ENCODE peak calls at places on chromosomes 2 and 18, in six cellular contexts. One of them, this sample, is unnamed.

GRCh38 chr2:16656784-16657391 is 8.7 kb downstream of the CYRIA start:
- DNase-seq in SK-N-SH: no peak
- DNase-seq in PC-3: no peak
- DNase-seq in right lobe of liver: peak; percentile 34
- DNase-seq in fibroblast of mammary gland: peak; percentile 36
- DNase-seq in astrocyte of the cerebellum: no peak
- DNase-seq in this sample: no peak

GRCh38 chr2:8457620-8458255 is 224.1 kb upstream of the ID2 start:
- DNase-seq in SK-N-SH: no peak
- DNase-seq in right lobe of liver: no peak
- DNase-seq in fibroblast of mammary gland: no peak
- DNase-seq in astrocyte of the cerebellum: no peak
- DNase-seq in PC-3: no peak
- DNase-seq in this sample: no peak

GRCh38 chr2:230942920-230943896 is 18.2 kb upstream of the GPR55 start:
- DNase-seq in astrocyte of the cerebellum: no peak
- DNase-seq in right lobe of liver: no peak
- DNase-seq in SK-N-SH: no peak
- DNase-seq in PC-3: no peak
- DNase-seq in fibroblast of mammary gland: peak; percentile 11
- DNase-seq in this sample: peak; percentile 24

GRCh38 chr18:75346671-75347070 is 80.8 kb downstream of the SMIM21 start:
- DNase-seq in PC-3: no peak
- DNase-seq in fibroblast of mammary gland: no peak
- DNase-seq in right lobe of liver: no peak
- DNase-seq in astrocyte of the cerebellum: no peak
- DNase-seq in SK-N-SH: no peak
- DNase-seq in this sample: no peak

GRCh38 chr18:7728297-7728696 is 161.2 kb downstream of the PTPRM start:
- DNase-seq in astrocyte of the cerebellum: no peak
- DNase-seq in right lobe of liver: no peak
- DNase-seq in SK-N-SH: no peak
- DNase-seq in fibroblast of mammary gland: no peak
- DNase-seq in PC-3: no peak
- DNase-seq in this sample: no peak

GRCh38 chr2:54680397-54681032 is 42.9 kb upstream of the EML6 start:
- DNase-seq in SK-N-SH: no peak
- DNase-seq in right lobe of liver: no peak
- DNase-seq in astrocyte of the cerebellum: peak; percentile 55
- DNase-seq in fibroblast of mammary gland: peak; percentile 37
- DNase-seq in PC-3: peak; percentile 46
- DNase-seq in this sample: peak; percentile 60

GRCh38 chr2:26914286-26914962 is 56.0 kb upstream of the MAPRE3 start:
- DNase-seq in right lobe of liver: no peak
- DNase-seq in SK-N-SH: no peak
- DNase-seq in PC-3: no peak
- DNase-seq in fibroblast of mammary gland: no peak
- DNase-seq in astrocyte of the cerebellum: no peak
- DNase-seq in this sample: no peak

GRCh38 chr2:120773186-120773800 is 37.6 kb downstream of the GLI2 start:
- DNase-seq in fibroblast of mammary gland: no peak
- DNase-seq in right lobe of liver: no peak
- DNase-seq in SK-N-SH: no peak
- DNase-seq in PC-3: no peak
- DNase-seq in astrocyte of the cerebellum: no peak
- DNase-seq in this sample: no peak

GRCh38 chr2:204667990-204668389 is 122.7 kb downstream of the PARD3B start:
- DNase-seq in right lobe of liver: no peak
- DNase-seq in PC-3: no peak
- DNase-seq in astrocyte of the cerebellum: no peak
- DNase-seq in fibroblast of mammary gland: no peak
- DNase-seq in SK-N-SH: no peak
- DNase-seq in this sample: no peak

GRCh38 chr2:25903216-25903776 is 25.0 kb upstream of the ASXL2 start:
- DNase-seq in SK-N-SH: peak; percentile 37
- DNase-seq in PC-3: no peak
- DNase-seq in astrocyte of the cerebellum: no peak
- DNase-seq in fibroblast of mammary gland: no peak
- DNase-seq in right lobe of liver: no peak
- DNase-seq in this sample: no peak

GRCh38 chr2:56009758-56010534 is 86.4 kb upstream of the EFEMP1 start:
- DNase-seq in SK-N-SH: peak; percentile 24
- DNase-seq in fibroblast of mammary gland: peak; percentile 66
- DNase-seq in PC-3: peak; percentile 72
- DNase-seq in right lobe of liver: no peak
- DNase-seq in astrocyte of the cerebellum: peak; percentile 50
- DNase-seq in this sample: peak; percentile 64

GRCh38 chr2:236575501-236575900 is 5.9 kb downstream of the ACKR3 start:
- DNase-seq in right lobe of liver: no peak
- DNase-seq in astrocyte of the cerebellum: no peak
- DNase-seq in SK-N-SH: no peak
- DNase-seq in fibroblast of mammary gland: no peak
- DNase-seq in PC-3: no peak
- DNase-seq in this sample: no peak

GRCh38 chr2:15391771-15392170 is 169.4 kb downstream of the NBAS start:
- DNase-seq in PC-3: no peak
- DNase-seq in astrocyte of the cerebellum: no peak
- DNase-seq in SK-N-SH: no peak
- DNase-seq in right lobe of liver: no peak
- DNase-seq in fibroblast of mammary gland: no peak
- DNase-seq in this sample: no peak

GRCh38 chr2:42840141-42840540 is 47.8 kb upstream of the HAAO start:
- DNase-seq in PC-3: no peak
- DNase-seq in astrocyte of the cerebellum: no peak
- DNase-seq in SK-N-SH: no peak
- DNase-seq in right lobe of liver: no peak
- DNase-seq in fibroblast of mammary gland: peak; percentile 59
- DNase-seq in this sample: no peak

GRCh38 chr2:10036095-10036879 is 7.1 kb upstream of the KLF11 start:
- DNase-seq in SK-N-SH: peak; percentile 87
- DNase-seq in right lobe of liver: peak; percentile 89
- DNase-seq in fibroblast of mammary gland: peak; percentile 66
- DNase-seq in PC-3: peak; percentile 79
- DNase-seq in astrocyte of the cerebellum: peak; percentile 19
- DNase-seq in this sample: peak; percentile 59

GRCh38 chr2:240162032-240162431 is 21.6 kb upstream of the OTOS start:
- DNase-seq in fibroblast of mammary gland: no peak
- DNase-seq in astrocyte of the cerebellum: no peak
- DNase-seq in PC-3: no peak
- DNase-seq in right lobe of liver: no peak
- DNase-seq in SK-N-SH: no peak
- DNase-seq in this sample: no peak

GRCh38 chr2:224278531-224278930 is 123.4 kb downstream of the FAM124B start:
- DNase-seq in SK-N-SH: no peak
- DNase-seq in fibroblast of mammary gland: peak; percentile 38
- DNase-seq in astrocyte of the cerebellum: no peak
- DNase-seq in PC-3: no peak
- DNase-seq in right lobe of liver: no peak
- DNase-seq in this sample: peak; percentile 23

GRCh38 chr2:213022987-213023386 is 128.4 kb downstream of the IKZF2 start:
- DNase-seq in astrocyte of the cerebellum: no peak
- DNase-seq in PC-3: no peak
- DNase-seq in fibroblast of mammary gland: no peak
- DNase-seq in SK-N-SH: no peak
- DNase-seq in right lobe of liver: no peak
- DNase-seq in this sample: no peak

GRCh38 chr2:228102949-228103348 is 78.5 kb downstream of the SPHKAP start:
- DNase-seq in SK-N-SH: no peak
- DNase-seq in right lobe of liver: no peak
- DNase-seq in fibroblast of mammary gland: no peak
- DNase-seq in astrocyte of the cerebellum: no peak
- DNase-seq in PC-3: peak; percentile 53
- DNase-seq in this sample: no peak

GRCh38 chr2:222835142-222835822 is 25.6 kb upstream of the ACSL3 start:
- DNase-seq in fibroblast of mammary gland: no peak
- DNase-seq in SK-N-SH: no peak
- DNase-seq in astrocyte of the cerebellum: no peak
- DNase-seq in PC-3: peak; percentile 72
- DNase-seq in right lobe of liver: no peak
- DNase-seq in this sample: no peak

GRCh38 chr2:237773826-237774225 is 24.8 kb upstream of the RBM44 start:
- DNase-seq in fibroblast of mammary gland: no peak
- DNase-seq in PC-3: no peak
- DNase-seq in right lobe of liver: no peak
- DNase-seq in astrocyte of the cerebellum: no peak
- DNase-seq in SK-N-SH: no peak
- DNase-seq in this sample: no peak

GRCh38 chr2:161370981-161371380 is 45.1 kb upstream of the TBR1 start:
- DNase-seq in right lobe of liver: no peak
- DNase-seq in fibroblast of mammary gland: no peak
- DNase-seq in SK-N-SH: no peak
- DNase-seq in astrocyte of the cerebellum: no peak
- DNase-seq in PC-3: no peak
- DNase-seq in this sample: no peak

GRCh38 chr2:60862642-60863041 is 18.7 kb upstream of the REL start:
- DNase-seq in right lobe of liver: no peak
- DNase-seq in fibroblast of mammary gland: no peak
- DNase-seq in SK-N-SH: no peak
- DNase-seq in PC-3: no peak
- DNase-seq in astrocyte of the cerebellum: no peak
- DNase-seq in this sample: no peak

GRCh38 chr2:65142515-65142914 is 12.6 kb upstream of the RAB1A start:
- DNase-seq in fibroblast of mammary gland: peak; percentile 14
- DNase-seq in SK-N-SH: no peak
- DNase-seq in astrocyte of the cerebellum: no peak
- DNase-seq in PC-3: peak; percentile 55
- DNase-seq in right lobe of liver: peak; percentile 21
- DNase-seq in this sample: no peak
- TF ChIP-seq CTCF in fibroblast of mammary gland: peak; percentile 16
- TF ChIP-seq CTCF in SK-N-SH: no peak
- TF ChIP-seq CTCF in astrocyte of the cerebellum: peak; percentile 12
- TF ChIP-seq CTCF in PC-3: peak; percentile 59
- TF ChIP-seq CTCF in right lobe of liver: peak; percentile 42
- TF ChIP-seq CTCF in this sample: no peak

GRCh38 chr2:19988600-19988999 is 1.3 kb downstream of the WDR35 start:
- DNase-seq in right lobe of liver: no peak
- DNase-seq in fibroblast of mammary gland: peak; percentile 38
- DNase-seq in SK-N-SH: no peak
- DNase-seq in PC-3: peak; percentile 40
- DNase-seq in astrocyte of the cerebellum: no peak
- DNase-seq in this sample: no peak
- H3K4me3 ChIP-seq in right lobe of liver: no peak overlapping the region
- H3K4me3 ChIP-seq in fibroblast of mammary gland: peak overlapping the region; percentile 92
- H3K4me3 ChIP-seq in SK-N-SH: peak overlapping the region; percentile 84
- H3K4me3 ChIP-seq in PC-3: peak overlapping the region; percentile 85
- H3K4me3 ChIP-seq in astrocyte of the cerebellum: peak overlapping the region; percentile 79
- H3K4me3 ChIP-seq in this sample: peak overlapping the region; percentile 95

GRCh38 chr2:132542953-132543569 is 126.5 kb downstream of the GPR39 start:
- DNase-seq in PC-3: no peak
- DNase-seq in right lobe of liver: no peak
- DNase-seq in astrocyte of the cerebellum: no peak
- DNase-seq in SK-N-SH: no peak
- DNase-seq in fibroblast of mammary gland: no peak
- DNase-seq in this sample: no peak

GRCh38 chr2:132550285-132550684 is 119.7 kb downstream of the LYPD1 start:
- DNase-seq in fibroblast of mammary gland: no peak
- DNase-seq in SK-N-SH: no peak
- DNase-seq in astrocyte of the cerebellum: no peak
- DNase-seq in right lobe of liver: no peak
- DNase-seq in PC-3: no peak
- DNase-seq in this sample: peak; percentile 3

GRCh38 chr2:132544045-132544630 is 125.9 kb downstream of the LYPD1 start:
- DNase-seq in right lobe of liver: no peak
- DNase-seq in fibroblast of mammary gland: no peak
- DNase-seq in astrocyte of the cerebellum: no peak
- DNase-seq in SK-N-SH: no peak
- DNase-seq in PC-3: no peak
- DNase-seq in this sample: no peak

GRCh38 chr2:132550945-132551344 is 119.1 kb downstream of the LYPD1 start:
- DNase-seq in right lobe of liver: no peak
- DNase-seq in fibroblast of mammary gland: peak; percentile 2
- DNase-seq in PC-3: no peak
- DNase-seq in astrocyte of the cerebellum: no peak
- DNase-seq in SK-N-SH: no peak
- DNase-seq in this sample: peak; percentile 25

DNA sequence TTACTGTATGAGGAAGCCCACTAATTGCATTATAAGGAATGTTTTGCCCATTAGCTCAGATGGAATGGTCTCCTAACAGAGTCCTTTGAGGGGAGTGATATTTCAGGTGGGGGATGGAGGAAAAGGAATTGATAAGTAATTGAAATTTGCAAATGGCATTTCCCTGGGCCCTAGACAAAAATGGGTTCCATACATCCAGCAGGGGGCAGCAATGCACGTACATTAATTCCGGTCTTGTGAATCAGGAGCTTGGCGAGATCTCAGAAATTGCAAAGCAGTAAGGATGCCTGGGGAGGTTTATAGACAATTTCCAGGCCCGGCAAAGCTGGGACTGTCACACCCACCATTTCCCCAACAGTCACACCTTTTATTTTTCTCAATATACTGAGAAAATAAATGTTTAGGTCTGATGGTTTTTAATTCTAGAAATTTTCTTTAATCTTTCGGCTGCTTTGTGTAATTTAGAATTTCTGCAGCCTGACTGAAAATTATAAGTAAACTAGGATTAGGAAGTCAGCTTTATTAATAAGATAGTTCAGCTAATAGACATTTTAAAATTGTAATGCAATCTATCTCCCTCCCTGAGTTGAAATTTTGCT is 122.8 kb downstream of the LYPD1 start:
- DNase-seq in astrocyte of the cerebellum: peak; percentile 75
- DNase-seq in fibroblast of mammary gland: peak; percentile 73
- DNase-seq in right lobe of liver: peak; percentile 54
- DNase-seq in SK-N-SH: peak; percentile 64
- DNase-seq in PC-3: peak; percentile 82
- DNase-seq in this sample: peak; percentile 82
- TF ChIP-seq CTCF in astrocyte of the cerebellum: peak; percentile 70
- TF ChIP-seq CTCF in fibroblast of mammary gland: peak; percentile 65
- TF ChIP-seq CTCF in right lobe of liver: peak; percentile 73
- TF ChIP-seq CTCF in SK-N-SH: peak; percentile 79
- TF ChIP-seq CTCF in PC-3: peak; percentile 85
- TF ChIP-seq CTCF in this sample: peak; percentile 65

DNA sequence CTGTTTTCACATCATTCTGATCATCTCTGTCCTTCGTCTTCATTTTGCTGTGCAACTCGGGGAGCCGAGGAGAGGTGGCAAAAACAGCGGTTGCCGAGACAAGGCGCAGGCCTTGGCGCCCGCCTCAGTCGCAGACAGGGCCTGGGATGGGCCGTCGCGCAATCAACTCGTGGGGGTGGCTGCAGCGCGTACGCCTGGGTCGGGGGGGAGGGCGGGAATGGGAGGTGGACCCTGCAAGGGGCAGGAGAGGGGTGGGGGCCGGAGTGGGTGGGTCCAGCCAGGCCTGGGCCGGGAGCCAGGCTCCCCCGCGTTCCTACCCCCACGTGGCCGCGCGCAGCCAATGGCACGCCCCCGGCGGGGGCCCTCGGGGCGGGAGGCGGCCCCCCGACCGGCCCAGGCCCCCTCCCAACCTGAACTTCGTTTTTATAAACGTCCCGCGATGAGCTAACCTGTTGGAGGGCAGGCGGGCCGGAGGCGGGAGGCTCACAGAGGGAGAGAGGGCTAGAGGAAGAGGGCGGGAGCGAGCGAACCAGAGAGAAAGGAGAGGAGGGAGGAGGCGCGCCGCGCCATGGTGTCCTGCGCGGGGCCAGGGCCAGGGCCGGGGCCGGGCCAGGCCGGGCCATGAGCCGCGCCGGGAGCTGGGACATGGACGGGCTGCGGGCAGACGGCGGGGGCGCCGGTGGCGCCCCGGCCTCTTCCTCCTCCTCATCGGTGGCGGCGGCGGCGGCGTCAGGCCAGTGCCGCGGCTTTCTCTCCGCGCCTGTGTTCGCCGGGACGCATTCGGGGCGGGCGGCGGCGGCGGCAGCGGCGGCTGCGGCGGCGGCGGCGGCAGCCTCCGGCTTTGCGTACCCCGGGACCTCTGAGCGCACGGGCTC is at the start of gene HOXD13:
- DNase-seq in right lobe of liver: no peak
- DNase-seq in fibroblast of mammary gland: no peak
- DNase-seq in astrocyte of the cerebellum: no peak
- DNase-seq in SK-N-SH: peak; percentile 72
- DNase-seq in PC-3: no peak
- DNase-seq in this sample: no peak
- H3K4me3 ChIP-seq in right lobe of liver: no peak within 1 kb of the TSS
- H3K4me3 ChIP-seq in fibroblast of mammary gland: no peak within 1 kb of the TSS
- H3K4me3 ChIP-seq in astrocyte of the cerebellum: no peak within 1 kb of the TSS
- H3K4me3 ChIP-seq in SK-N-SH: no peak within 1 kb of the TSS
- H3K4me3 ChIP-seq in PC-3: peak within 1 kb of the TSS; percentile 66
- H3K4me3 ChIP-seq in this sample: no peak within 1 kb of the TSS

This sample was measured in astrocyte of the spinal cord.